ENCODE peak calls at places on chromosomes 5 and 9, in five cellular contexts. Q, O, A, D and H are unnamed samples.

GRCh38 chr9:12718482-12719026 is 25.4 kb downstream of the TYRP1 start:
- DNase-seq in A (no peak), Q (no peak), O (no peak), D (peak), H (no peak)

GRCh38 chr9:117704024-117704575 is at the start of gene TLR4:
- DNase-seq in Q (peak), O (peak), D (peak), A (peak), H (no peak)

GRCh38 chr9:136373300-136374182 is at the start of gene CARD9:
- DNase-seq in O (no peak), Q (no peak), A (peak), D (no peak), H (no peak)

GRCh38 chr9:131407717-131408195 is 13.9 kb downstream of the PRRC2B start:
- DNase-seq in Q (peak), O (no peak), A (peak), D (peak), H (no peak)

GRCh38 chr5:145237843-145238242 is 597.3 kb downstream of the PRELID2 start:
- DNase-seq in D (peak), A (peak), Q (no peak), O (no peak), H (no peak)

GRCh38 chr9:133956520-133957076 is 35.5 kb downstream of the VAV2 start:
- DNase-seq in O (no peak), Q (no peak), D (peak), A (no peak), H (peak)

GRCh38 chr5:114055810-114056476 is 305.9 kb upstream of the KCNN2 start:
- DNase-seq in Q (no peak), O (no peak), A (no peak), D (peak), H (no peak)

GRCh38 chr5:141864371-141865370 is 13.5 kb downstream of the PCDH1 start:
- DNase-seq in D (no peak), A (no peak), O (no peak), Q (no peak), H (no peak)

GRCh38 chr5:124418390-124418789 is 328.0 kb downstream of the ZNF608 start:
- DNase-seq in Q (no peak), D (no peak), O (no peak), A (no peak), H (no peak)

GRCh38 chr5:42656661-42657035 is 100.0 kb upstream of the CCDC152 start:
- DNase-seq in O (no peak), A (no peak), D (no peak), Q (no peak), H (no peak)

GRCh38 chr9:131487621-131488031 is 15.1 kb upstream of the POMT1 start:
- DNase-seq in D (no peak), Q (no peak), A (no peak), O (no peak), H (no peak)

GRCh38 chr5:157607371-157608161 is 32.0 kb upstream of the ADAM19 start:
- DNase-seq in A (no peak), D (no peak), O (no peak), Q (no peak), H (no peak)

GRCh38 chr9:74858753-74859414 is 28.8 kb downstream of the TRPM6 start:
- DNase-seq in O (no peak), D (no peak), Q (no peak), A (no peak), H (no peak)

GRCh38 chr5:177086918-177087706 is 397 bp downstream of the FGFR4 start:
- DNase-seq in Q (no peak), O (no peak), A (peak), D (peak), H (no peak)

GRCh38 chr5:115296130-115296997 is at the start of gene CCDC112:
- DNase-seq in O (no peak), Q (peak), A (peak), D (peak), H (peak)

GRCh38 chr5:32462618-32463017 is 18.1 kb upstream of the ZFR start:
- DNase-seq in A (peak), Q (no peak), O (no peak), D (no peak), H (no peak)

GRCh38 chr5:446864-447263 is 3.9 kb downstream of the EXOC3 start:
- DNase-seq in O (no peak), D (peak), Q (no peak), A (peak), H (no peak)

GRCh38 chr5:100430268-100430900 is 104.8 kb upstream of the FAM174A start:
- DNase-seq in Q (no peak), A (peak), D (peak), O (no peak), H (no peak)

GRCh38 chr5:59328801-59329296 is 564.7 kb downstream of the PDE4D start:
- DNase-seq in Q (no peak), D (no peak), A (no peak), O (no peak), H (no peak)

GRCh38 chr9:135170535-135170934 is 83.1 kb downstream of the OLFM1 start:
- DNase-seq in Q (no peak), O (no peak), A (no peak), D (no peak), H (no peak)

GRCh38 chr9:106326493-106326892 is 536.5 kb upstream of the ZNF462 start:
- DNase-seq in Q (no peak), D (no peak), O (no peak), A (no peak), H (no peak)

GRCh38 chr9:127806871-127807270 is 4.2 kb downstream of the FPGS start:
- DNase-seq in Q (no peak), A (no peak), O (no peak), D (no peak), H (no peak)

GRCh38 chr9:127810378-127811187 is 7.9 kb downstream of the FPGS start:
- DNase-seq in Q (no peak), A (no peak), O (no peak), D (no peak), H (no peak)

GRCh38 chr9:127808347-127809001 is 5.8 kb downstream of the FPGS start:
- DNase-seq in D (no peak), O (no peak), Q (no peak), A (no peak), H (no peak)

GRCh38 chr9:127809562-127810377 is 7.1 kb downstream of the FPGS start:
- DNase-seq in O (no peak), D (peak), A (no peak), Q (no peak), H (no peak)

DNA sequence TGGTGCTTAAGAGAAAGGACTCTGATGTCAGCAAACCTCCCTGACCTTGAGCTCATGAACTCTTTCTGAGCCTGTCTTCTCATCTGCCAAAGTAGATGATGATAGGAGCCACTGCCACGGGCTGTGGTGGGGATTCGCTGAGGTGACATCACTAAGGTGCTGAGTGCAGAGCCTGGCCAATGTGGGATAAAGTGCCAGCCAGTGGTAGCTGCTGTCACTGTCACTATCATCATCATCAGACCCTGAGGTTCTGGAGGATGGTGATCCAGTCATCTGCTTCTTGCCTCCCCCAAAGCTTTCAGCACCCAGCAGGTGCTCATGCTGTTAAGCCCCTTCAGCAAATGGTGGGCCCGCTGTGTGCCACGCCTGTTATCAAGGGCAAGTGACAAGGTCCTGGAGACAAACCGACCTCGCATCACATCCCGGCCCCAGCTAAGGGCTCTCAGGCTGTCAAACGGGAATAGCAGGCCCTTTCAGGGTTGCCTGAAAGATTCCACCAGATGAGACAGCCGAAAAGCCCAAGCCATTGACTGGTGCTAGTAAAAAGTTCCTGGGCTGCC is 6.4 kb downstream of the FPGS start:
- DNase-seq in D (no peak), Q (no peak), O (no peak), A (no peak), H (no peak)
- TF ChIP-seq CTCF in D (no peak), Q (no peak), O (no peak), A (no peak), H (no peak)

GRCh38 chr9:3482578-3482977 is 43.2 kb downstream of the RFX3 start:
- DNase-seq in Q (no peak), A (no peak), O (no peak), D (no peak), H (no peak)
- TF ChIP-seq CTCF in Q (no peak), A (no peak), O (no peak), D (no peak), H (no peak)

GRCh38 chr9:18394847-18395355 is 79.1 kb upstream of the ADAMTSL1 start:
- DNase-seq in D (no peak), Q (no peak), A (no peak), O (no peak), H (no peak)

GRCh38 chr9:18397076-18397475 is 76.9 kb upstream of the ADAMTSL1 start:
- DNase-seq in D (no peak), A (no peak), O (no peak), Q (no peak), H (no peak)

GRCh38 chr9:18393340-18394130 is 80.4 kb upstream of the ADAMTSL1 start:
- DNase-seq in D (no peak), A (peak), Q (no peak), O (no peak), H (no peak)

GRCh38 chr9:18390393-18390792 is 83.6 kb upstream of the ADAMTSL1 start:
- DNase-seq in Q (no peak), A (no peak), D (peak), O (no peak), H (no peak)

GRCh38 chr9:18396102-18396728 is 77.7 kb upstream of the ADAMTSL1 start:
- DNase-seq in A (peak), Q (no peak), D (peak), O (no peak), H (no peak)
- TF ChIP-seq CTCF in A (peak), Q (no peak), D (peak), O (no peak), H (peak)

GRCh38 chr9:92293075-92293354 is 482 bp downstream of the IARS1 start:
- DNase-seq in Q (no peak), O (no peak), A (peak), D (no peak), H (no peak)

GRCh38 chr9:92295240-92295790 is 1.8 kb upstream of the IARS1 start:
- DNase-seq in Q (no peak), O (no peak), A (no peak), D (no peak), H (no peak)

GRCh38 chr9:92294297-92294676 is 790 bp upstream of the IARS1 start:
- DNase-seq in D (peak), O (no peak), Q (no peak), A (peak), H (no peak)

GRCh38 chr9:92292338-92293074 is 991 bp downstream of the IARS1 start:
- DNase-seq in O (no peak), A (peak), Q (no peak), D (no peak), H (no peak)

DNA sequence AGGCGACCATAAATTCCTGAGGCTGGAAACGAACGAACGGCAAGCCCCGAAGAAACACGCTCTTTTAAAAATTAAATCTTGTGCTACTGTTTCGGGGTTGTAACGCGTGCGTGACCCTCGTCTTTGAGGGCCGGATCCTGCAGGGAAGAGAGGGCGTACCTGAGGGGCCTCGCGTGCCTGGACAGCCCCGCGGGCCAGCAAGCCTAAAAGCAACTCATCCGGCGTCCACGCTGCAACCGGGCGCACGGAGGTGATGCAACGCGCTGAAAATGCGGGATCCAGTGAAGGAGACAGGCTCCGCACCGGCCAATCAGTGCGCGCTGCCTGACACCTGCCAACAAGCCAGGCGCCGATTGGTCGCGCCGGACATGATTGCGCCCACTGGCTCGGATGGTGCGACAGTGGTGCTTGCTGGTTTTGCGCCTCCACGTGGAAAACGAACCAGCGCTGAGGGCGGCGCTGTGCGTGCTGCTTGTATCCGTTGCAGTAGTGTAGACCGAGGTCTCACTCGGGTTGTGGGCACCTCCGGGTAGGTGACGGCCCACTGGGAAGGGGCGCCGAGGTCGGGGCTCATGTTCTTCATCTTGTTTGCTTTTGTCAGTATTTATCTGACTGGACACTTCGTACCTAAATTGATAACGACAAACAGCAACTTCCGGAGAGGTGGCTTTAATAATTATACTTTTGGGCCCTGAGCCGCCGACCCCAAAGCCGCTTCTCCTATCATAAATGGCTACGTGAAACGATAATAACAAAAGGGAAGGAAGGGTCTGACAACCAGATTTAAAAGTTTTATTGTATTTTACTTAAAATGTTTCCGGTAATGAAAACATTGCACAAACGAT is at the start of gene IARS1:
- DNase-seq in A (peak), D (peak), O (peak), Q (peak), H (peak)
- TF ChIP-seq CTCF in A (peak), D (peak), O (peak), Q (peak), H (peak)

GRCh38 chr9:114177423-114178064 is 22.2 kb downstream of the COL27A1 start:
- DNase-seq in A (peak), D (no peak), Q (no peak), O (no peak), H (no peak)
- TF ChIP-seq CTCF in A (no peak), D (no peak), Q (no peak), O (no peak), H (no peak)

GRCh38 chr5:146660381-146660960 is 144.5 kb upstream of the GPR151 start:
- DNase-seq in A (no peak), Q (no peak), D (no peak), O (no peak), H (no peak)

GRCh38 chr5:146659961-146660360 is 144.0 kb upstream of the GPR151 start:
- DNase-seq in Q (no peak), O (no peak), D (no peak), A (no peak), H (no peak)

GRCh38 chr5:146656638-146657037 is 140.6 kb upstream of the GPR151 start:
- DNase-seq in O (no peak), A (no peak), D (no peak), Q (no peak), H (no peak)

GRCh38 chr5:146667633-146668032 is 151.6 kb upstream of the GPR151 start:
- DNase-seq in O (no peak), D (no peak), A (no peak), Q (no peak), H (no peak)

GRCh38 chr5:146662229-146662628 is 146.2 kb upstream of the GPR151 start:
- DNase-seq in Q (no peak), O (no peak), D (no peak), A (peak), H (no peak)
- TF ChIP-seq CTCF in Q (peak), O (peak), D (peak), A (peak), H (peak)

DNA sequence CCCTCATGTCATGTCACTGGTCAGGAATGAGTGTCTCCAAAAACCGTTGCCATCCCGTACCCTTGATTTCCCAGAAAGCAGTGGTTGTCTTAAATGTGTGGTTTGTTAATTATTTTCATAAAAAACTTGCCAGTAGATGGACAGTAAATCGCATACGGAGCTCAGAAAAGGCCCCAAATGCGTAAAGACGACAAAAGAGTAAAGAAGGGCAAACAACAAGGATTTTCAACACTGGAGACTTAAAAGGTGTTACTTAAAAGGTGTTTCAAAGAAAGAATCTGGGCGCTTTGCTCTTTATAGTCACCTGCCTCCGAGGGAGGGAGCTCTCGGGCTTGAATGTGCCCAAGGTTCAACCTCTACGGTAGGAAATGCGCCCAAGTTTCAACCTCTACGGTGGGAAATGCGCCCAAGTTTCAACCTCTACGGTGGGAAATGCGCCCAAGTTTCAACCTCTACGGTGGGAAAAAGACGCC is 727 bp downstream of the KIF27 start:
- DNase-seq in D (no peak), Q (no peak), O (no peak), A (no peak), H (no peak)
- TF ChIP-seq CTCF in D (no peak), Q (no peak), O (no peak), A (no peak), H (peak)

GRCh38 chr5:37735649-37736347 is 104.0 kb downstream of the GDNF start:
- DNase-seq in O (no peak), A (no peak), Q (no peak), D (no peak), H (no peak)

GRCh38 chr5:37738865-37739488 is 100.9 kb downstream of the GDNF start:
- DNase-seq in Q (no peak), D (no peak), O (no peak), A (no peak), H (no peak)

GRCh38 chr5:37738057-37738691 is 101.7 kb downstream of the GDNF start:
- DNase-seq in D (no peak), O (no peak), Q (no peak), A (peak), H (no peak)

GRCh38 chr5:37736397-37736796 is 103.4 kb downstream of the GDNF start:
- DNase-seq in D (no peak), A (no peak), Q (no peak), O (no peak), H (no peak)

GRCh38 chr5:37737326-37738056 is 102.3 kb downstream of the GDNF start:
- DNase-seq in Q (no peak), O (no peak), D (no peak), A (no peak), H (no peak)
- TF ChIP-seq CTCF in Q (no peak), O (no peak), D (no peak), A (no peak), H (no peak)

GRCh38 chr9:27165670-27166069 is 56.6 kb downstream of the TEK start:
- DNase-seq in Q (no peak), O (no peak), A (no peak), D (peak), H (no peak)
- TF ChIP-seq CTCF in Q (no peak), O (no peak), A (peak), D (peak), H (no peak)